ENCODE peak calls at places on chromosomes 5 and 9, in nine cellular contexts. U is IMR-90, E is neural progenitor cell, Q is HCT116, V is neuronal stem cell, X is GM23248, N is mammary epithelial cell, K is SK-N-SH, D is fibroblast of lung. L is an unnamed sample.

GRCh38 chr5:112472614-112473013 is 53.5 kb upstream of the EPB41L4A start:
- DNase-seq in N (no peak), X (no peak), Q (no peak), V (no peak), D (no peak), E (no peak), K (no peak), U (no peak), L (no peak)

GRCh38 chr9:127132921-127133647 is 10.6 kb upstream of the ANGPTL2 start:
- DNase-seq in X (peak), D (peak), U (peak), Q (no peak), V (no peak), E (peak), K (no peak), N (no peak), L (peak)

GRCh38 chr5:151872701-151873100 is 52.0 kb downstream of the GLRA1 start:
- DNase-seq in K (no peak), N (no peak), Q (no peak), U (no peak), E (no peak), D (no peak), X (no peak), V (no peak), L (no peak)

GRCh38 chr9:86792136-86792535 is 155.2 kb downstream of the GAS1 start:
- DNase-seq in K (no peak), E (no peak), U (peak), N (peak), X (no peak), V (no peak), Q (peak), D (peak), L (no peak)

GRCh38 chr5:111453747-111454146 is 58.6 kb downstream of the STARD4 start:
- DNase-seq in V (no peak), K (peak), X (peak), U (peak), N (peak), E (no peak), Q (no peak), D (peak), L (no peak)

GRCh38 chr5:81558188-81558587 is 164.3 kb upstream of the ACOT12 start:
- DNase-seq in D (no peak), K (no peak), Q (no peak), V (no peak), X (no peak), U (no peak), N (no peak), E (no peak), L (no peak)

GRCh38 chr9:133888779-133889491 is 103.2 kb downstream of the VAV2 start:
- DNase-seq in D (no peak), X (no peak), E (no peak), K (peak), N (no peak), U (no peak), V (no peak), Q (no peak), L (no peak)

GRCh38 chr5:1644810-1645571 is 121.2 kb upstream of the LPCAT1 start:
- DNase-seq in K (peak), N (peak), V (peak), E (peak), Q (peak), D (peak), U (peak), X (peak), L (peak)

GRCh38 chr9:87564706-87565335 is 67.2 kb downstream of the DAPK1 start:
- DNase-seq in X (no peak), K (no peak), Q (no peak), D (no peak), U (no peak), V (no peak), N (no peak), E (no peak), L (no peak)

GRCh38 chr9:122261469-122261881 is 3.2 kb downstream of the RBM18 start:
- DNase-seq in V (no peak), U (peak), K (no peak), E (no peak), N (peak), X (peak), Q (no peak), D (peak), L (no peak)

GRCh38 chr5:116583085-116583766 is 8.6 kb upstream of the SEMA6A start:
- DNase-seq in N (peak), K (no peak), V (no peak), U (peak), D (peak), X (peak), Q (no peak), E (no peak), L (no peak)

GRCh38 chr5:96809898-96810297 is 2.2 kb upstream of the ERAP1 start:
- DNase-seq in X (no peak), N (no peak), K (no peak), D (peak), V (no peak), U (no peak), Q (no peak), E (no peak), L (no peak)

GRCh38 chr9:136328622-136329041 is 1.3 kb downstream of the GPSM1 start:
- DNase-seq in Q (no peak), U (peak), E (peak), V (no peak), N (no peak), D (peak), K (peak), X (peak), L (no peak)

GRCh38 chr5:143106175-143106574 is 297.3 kb downstream of the NR3C1 start:
- DNase-seq in D (peak), K (peak), U (peak), E (peak), V (peak), Q (no peak), X (peak), N (peak), L (no peak)

GRCh38 chr5:177478711-177479646 is 5.5 kb upstream of the DBN1 start:
- DNase-seq in X (peak), U (peak), K (peak), E (no peak), Q (no peak), V (no peak), N (no peak), D (peak), L (no peak)

GRCh38 chr9:89395931-89396710 is 77.8 kb downstream of the SECISBP2 start:
- DNase-seq in E (no peak), V (no peak), K (no peak), Q (no peak), N (no peak), U (no peak), X (peak), D (no peak), L (no peak)

GRCh38 chr5:23314827-23315226 is 192.6 kb upstream of the PRDM9 start:
- DNase-seq in X (peak), E (no peak), U (peak), D (no peak), K (no peak), Q (no peak), V (no peak), N (peak), L (no peak)

GRCh38 chr9:133371261-133371711 is 4.6 kb downstream of the SURF4 start:
- DNase-seq in K (no peak), V (no peak), D (peak), N (no peak), X (peak), Q (no peak), E (no peak), U (no peak), L (no peak)

GRCh38 chr5:181052526-181052927 is 12.5 kb downstream of the BTNL9 start:
- DNase-seq in V (no peak), E (no peak), D (peak), U (no peak), N (no peak), K (no peak), X (peak), Q (no peak), L (peak)

GRCh38 chr9:132748450-132748849 is 78.2 kb downstream of the GTF3C4 start:
- DNase-seq in X (peak), E (no peak), D (no peak), V (no peak), N (no peak), U (peak), Q (no peak), K (no peak), L (no peak)

GRCh38 chr5:169641253-169641652 is 4.2 kb downstream of the DOCK2 start:
- DNase-seq in E (peak), D (peak), V (no peak), Q (no peak), N (peak), U (peak), K (no peak), X (peak), L (no peak)

GRCh38 chr5:172274951-172275753 is 8.4 kb downstream of the UBTD2 start:
- DNase-seq in V (no peak), X (peak), D (no peak), E (no peak), K (no peak), N (peak), U (no peak), Q (no peak), L (no peak)

GRCh38 chr5:135364416-135365262 is 34.4 kb downstream of the MACROH2A1 start:
- DNase-seq in U (no peak), E (no peak), N (no peak), X (no peak), D (no peak), V (no peak), K (no peak), Q (no peak), L (no peak)

GRCh38 chr9:37037744-37038640 is 3.9 kb upstream of the PAX5 start:
- DNase-seq in U (no peak), D (peak), N (no peak), K (peak), V (no peak), X (peak), E (peak), Q (no peak), L (peak)

DNA sequence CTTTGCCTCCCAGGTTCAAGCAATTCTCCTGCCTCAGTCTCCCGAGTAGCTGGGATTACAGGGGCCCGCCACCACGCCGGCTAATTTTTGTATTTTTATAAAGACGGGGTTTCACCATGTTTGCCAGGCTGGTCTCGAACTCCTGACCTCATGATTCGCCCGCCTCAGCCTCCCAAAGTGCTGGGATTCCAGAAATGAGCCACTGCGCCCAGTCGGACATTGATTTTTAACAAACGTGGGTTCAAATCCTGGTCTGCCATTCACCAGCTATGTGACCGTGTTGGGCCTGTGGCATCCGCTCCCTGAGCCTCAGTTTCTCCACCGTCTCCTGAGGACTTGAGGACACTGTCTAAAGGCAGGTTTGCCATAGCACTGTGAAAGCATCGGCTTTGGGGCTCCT is 41.8 kb upstream of the NEK6 start:
- DNase-seq in D (no peak), N (no peak), X (no peak), Q (no peak), E (no peak), V (no peak), U (no peak), K (no peak), L (no peak)
- H2AFZ ChIP-seq in D (no peak), N (no peak), X (no peak), Q (no peak), E (no peak), V (no peak), U (no peak), K (no peak), L (no peak)

GRCh38 chr5:167699434-167699833 is 592.0 kb upstream of the WWC1 start:
- DNase-seq in V (peak), N (peak), K (no peak), E (peak), X (peak), Q (peak), U (peak), D (peak), L (peak)
- H2AFZ ChIP-seq in V (peak), N (peak), K (peak), E (no peak), X (peak), Q (no peak), U (no peak), D (no peak), L (no peak)

GRCh38 chr9:125969868-125970267 is 222.7 kb downstream of the PBX3 start:
- DNase-seq in X (no peak), U (no peak), Q (no peak), D (no peak), K (no peak), V (no peak), E (no peak), N (no peak), L (no peak)
- H2AFZ ChIP-seq in X (no peak), U (no peak), Q (no peak), D (no peak), K (no peak), V (no peak), E (no peak), N (peak), L (no peak)

GRCh38 chr9:128992995-128993394 is 35.1 kb downstream of the SH3GLB2 start:
- DNase-seq in U (no peak), E (peak), D (no peak), X (peak), K (no peak), N (peak), Q (no peak), V (no peak), L (peak)

GRCh38 chr9:128983536-128983935 is 36.0 kb downstream of the NUP188 start:
- DNase-seq in Q (no peak), N (no peak), X (no peak), D (no peak), K (no peak), E (no peak), V (no peak), U (no peak), L (no peak)

GRCh38 chr9:128986671-128987070 is 39.2 kb downstream of the NUP188 start:
- DNase-seq in U (no peak), K (no peak), Q (no peak), E (no peak), D (no peak), V (no peak), N (no peak), X (no peak), L (no peak)

GRCh38 chr9:128987800-128988199 is 40.3 kb downstream of the NUP188 start:
- DNase-seq in X (peak), U (peak), E (no peak), N (peak), K (no peak), V (no peak), Q (no peak), D (peak), L (no peak)
- H2AFZ ChIP-seq in X (peak), U (peak), E (no peak), N (no peak), K (no peak), V (no peak), Q (no peak), D (no peak), L (no peak)

DNA sequence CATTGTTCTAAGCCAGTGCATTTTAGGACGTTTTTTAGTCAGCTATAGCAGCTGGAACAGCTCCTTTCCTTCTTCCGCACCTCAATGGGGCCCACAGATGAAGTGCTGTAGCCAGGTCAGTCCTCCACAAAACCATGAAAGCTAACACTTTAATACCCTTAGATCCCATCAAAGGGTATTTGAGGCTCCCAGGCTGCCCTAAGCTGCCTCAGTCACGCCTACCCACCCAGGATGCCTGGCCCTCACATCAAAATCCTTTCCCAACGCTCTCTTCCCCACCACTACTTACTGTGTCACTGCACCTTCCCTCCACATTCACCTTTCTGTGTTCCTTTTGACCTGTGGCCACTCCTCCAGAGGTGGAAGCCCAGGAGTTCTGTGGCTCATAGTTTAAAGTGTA is 44.0 kb upstream of the ACO1 start:
- DNase-seq in K (no peak), Q (no peak), X (no peak), N (no peak), U (no peak), D (no peak), V (no peak), E (peak), L (no peak)
- H2AFZ ChIP-seq in K (no peak), Q (no peak), X (no peak), N (no peak), U (no peak), D (no peak), V (no peak), E (no peak), L (no peak)

L was measured in H9.